ENCODE peak calls at places on chromosome 10, in six cellular contexts. One of them, this sample, is unnamed.

GRCh38 chr10:86968271-86968993 is at the start of gene ADIRF:
- DNase-seq in IMR-90: no peak
- DNase-seq in OCI-LY7: no peak
- DNase-seq in neural progenitor cell: no peak
- DNase-seq in A549: no peak
- DNase-seq in breast epithelium: no peak
- DNase-seq in this sample: peak

GRCh38 chr10:84237199-84238051 is 3.9 kb downstream of the LRIT1 start:
- DNase-seq in IMR-90: no peak
- DNase-seq in OCI-LY7: no peak
- DNase-seq in neural progenitor cell: peak
- DNase-seq in A549: no peak
- DNase-seq in breast epithelium: no peak
- DNase-seq in this sample: no peak

GRCh38 chr10:79320785-79321493 is 26.3 kb upstream of the PPIF start:
- DNase-seq in IMR-90: peak
- DNase-seq in OCI-LY7: no peak
- DNase-seq in neural progenitor cell: no peak
- DNase-seq in A549: peak
- DNase-seq in breast epithelium: no peak
- DNase-seq in this sample: no peak

GRCh38 chr10:129707406-129708388 is 240.7 kb downstream of the MGMT start:
- DNase-seq in IMR-90: peak
- DNase-seq in OCI-LY7: no peak
- DNase-seq in neural progenitor cell: no peak
- DNase-seq in A549: no peak
- DNase-seq in breast epithelium: no peak
- DNase-seq in this sample: peak

GRCh38 chr10:37784678-37785077 is 72.7 kb downstream of the ZNF248 start:
- DNase-seq in IMR-90: no peak
- DNase-seq in OCI-LY7: no peak
- DNase-seq in neural progenitor cell: no peak
- DNase-seq in A549: no peak
- DNase-seq in breast epithelium: no peak
- DNase-seq in this sample: no peak

GRCh38 chr10:122454603-122455080 is at the start of gene ARMS2:
- DNase-seq in IMR-90: no peak
- DNase-seq in OCI-LY7: no peak
- DNase-seq in neural progenitor cell: no peak
- DNase-seq in A549: no peak
- DNase-seq in breast epithelium: no peak
- DNase-seq in this sample: no peak

GRCh38 chr10:35347088-35347487 is 10.8 kb downstream of the CCNY start:
- DNase-seq in IMR-90: no peak
- DNase-seq in OCI-LY7: no peak
- DNase-seq in neural progenitor cell: no peak
- DNase-seq in A549: no peak
- DNase-seq in breast epithelium: no peak
- DNase-seq in this sample: no peak

GRCh38 chr10:101291254-101292193 is 62.3 kb upstream of the LBX1 start:
- DNase-seq in IMR-90: peak
- DNase-seq in OCI-LY7: peak
- DNase-seq in neural progenitor cell: peak
- DNase-seq in A549: peak
- DNase-seq in breast epithelium: peak
- DNase-seq in this sample: no peak

GRCh38 chr10:3766046-3766761 is 18.8 kb downstream of the KLF6 start:
- DNase-seq in IMR-90: peak
- DNase-seq in OCI-LY7: no peak
- DNase-seq in neural progenitor cell: no peak
- DNase-seq in A549: no peak
- DNase-seq in breast epithelium: no peak
- DNase-seq in this sample: no peak

GRCh38 chr10:88687853-88688467 is 18.1 kb upstream of the LIPK start:
- DNase-seq in IMR-90: peak
- DNase-seq in OCI-LY7: peak
- DNase-seq in neural progenitor cell: peak
- DNase-seq in A549: peak
- DNase-seq in breast epithelium: no peak
- DNase-seq in this sample: no peak

GRCh38 chr10:58479016-58479415 is 33.7 kb upstream of the BICC1 start:
- DNase-seq in IMR-90: no peak
- DNase-seq in OCI-LY7: no peak
- DNase-seq in neural progenitor cell: no peak
- DNase-seq in A549: no peak
- DNase-seq in breast epithelium: no peak
- DNase-seq in this sample: no peak

GRCh38 chr10:58477122-58477521 is 35.5 kb upstream of the BICC1 start:
- DNase-seq in IMR-90: peak
- DNase-seq in OCI-LY7: no peak
- DNase-seq in neural progenitor cell: peak
- DNase-seq in A549: no peak
- DNase-seq in breast epithelium: no peak
- DNase-seq in this sample: no peak

GRCh38 chr10:58475322-58476277 is 37.1 kb upstream of the BICC1 start:
- DNase-seq in IMR-90: peak
- DNase-seq in OCI-LY7: no peak
- DNase-seq in neural progenitor cell: no peak
- DNase-seq in A549: no peak
- DNase-seq in breast epithelium: no peak
- DNase-seq in this sample: no peak

GRCh38 chr10:58480321-58480720 is 32.4 kb upstream of the BICC1 start:
- DNase-seq in IMR-90: no peak
- DNase-seq in OCI-LY7: no peak
- DNase-seq in neural progenitor cell: no peak
- DNase-seq in A549: no peak
- DNase-seq in breast epithelium: no peak
- DNase-seq in this sample: no peak

DNA sequence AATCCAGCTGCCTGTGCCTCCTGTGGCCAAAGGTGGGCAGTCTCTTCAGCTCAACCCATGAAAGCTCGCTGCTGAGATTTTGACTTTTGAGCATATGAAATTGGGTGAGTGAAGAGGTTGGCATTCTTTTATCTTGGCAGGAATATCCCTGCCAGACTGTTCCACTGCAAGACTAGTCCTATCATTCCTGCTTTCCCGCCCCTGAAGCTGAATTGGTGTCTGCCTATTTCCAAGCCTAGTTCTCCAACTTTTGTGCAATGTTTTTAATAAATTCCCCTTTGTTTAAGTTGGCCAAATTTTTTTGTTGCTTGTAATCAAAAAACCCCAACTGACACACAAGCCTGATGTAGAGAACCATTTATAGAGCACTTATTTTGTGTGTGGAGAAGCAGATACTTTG is 34.8 kb upstream of the BICC1 start:
- DNase-seq in IMR-90: peak
- DNase-seq in OCI-LY7: no peak
- DNase-seq in neural progenitor cell: no peak
- DNase-seq in A549: no peak
- DNase-seq in breast epithelium: no peak
- DNase-seq in this sample: no peak
- TF ChIP-seq CTCF in IMR-90: no peak
- TF ChIP-seq CTCF in OCI-LY7: no peak
- TF ChIP-seq CTCF in neural progenitor cell: peak
- TF ChIP-seq CTCF in A549: no peak
- TF ChIP-seq CTCF in breast epithelium: no peak
- TF ChIP-seq CTCF in this sample: no peak

GRCh38 chr10:132662186-132662920 is 123.6 kb downstream of the NKX6-2 start:
- DNase-seq in IMR-90: peak
- DNase-seq in OCI-LY7: no peak
- DNase-seq in neural progenitor cell: no peak
- DNase-seq in A549: no peak
- DNase-seq in breast epithelium: no peak
- DNase-seq in this sample: no peak

GRCh38 chr10:132663666-132664365 is 122.1 kb downstream of the NKX6-2 start:
- DNase-seq in IMR-90: no peak
- DNase-seq in OCI-LY7: no peak
- DNase-seq in neural progenitor cell: no peak
- DNase-seq in A549: no peak
- DNase-seq in breast epithelium: no peak
- DNase-seq in this sample: no peak

GRCh38 chr10:132665946-132666732 is 119.8 kb downstream of the NKX6-2 start:
- DNase-seq in IMR-90: peak
- DNase-seq in OCI-LY7: no peak
- DNase-seq in neural progenitor cell: no peak
- DNase-seq in A549: peak
- DNase-seq in breast epithelium: no peak
- DNase-seq in this sample: no peak

GRCh38 chr10:132664883-132665282 is 121.1 kb downstream of the NKX6-2 start:
- DNase-seq in IMR-90: no peak
- DNase-seq in OCI-LY7: no peak
- DNase-seq in neural progenitor cell: no peak
- DNase-seq in A549: no peak
- DNase-seq in breast epithelium: no peak
- DNase-seq in this sample: no peak

GRCh38 chr10:132664407-132664806 is 121.5 kb downstream of the NKX6-2 start:
- DNase-seq in IMR-90: no peak
- DNase-seq in OCI-LY7: no peak
- DNase-seq in neural progenitor cell: no peak
- DNase-seq in A549: no peak
- DNase-seq in breast epithelium: no peak
- DNase-seq in this sample: no peak
- H3K4me3 ChIP-seq in IMR-90: no peak
- H3K4me3 ChIP-seq in OCI-LY7: no peak
- H3K4me3 ChIP-seq in neural progenitor cell: no peak
- H3K4me3 ChIP-seq in A549: no peak
- H3K4me3 ChIP-seq in breast epithelium: no peak
- H3K4me3 ChIP-seq in this sample: no peak

DNA sequence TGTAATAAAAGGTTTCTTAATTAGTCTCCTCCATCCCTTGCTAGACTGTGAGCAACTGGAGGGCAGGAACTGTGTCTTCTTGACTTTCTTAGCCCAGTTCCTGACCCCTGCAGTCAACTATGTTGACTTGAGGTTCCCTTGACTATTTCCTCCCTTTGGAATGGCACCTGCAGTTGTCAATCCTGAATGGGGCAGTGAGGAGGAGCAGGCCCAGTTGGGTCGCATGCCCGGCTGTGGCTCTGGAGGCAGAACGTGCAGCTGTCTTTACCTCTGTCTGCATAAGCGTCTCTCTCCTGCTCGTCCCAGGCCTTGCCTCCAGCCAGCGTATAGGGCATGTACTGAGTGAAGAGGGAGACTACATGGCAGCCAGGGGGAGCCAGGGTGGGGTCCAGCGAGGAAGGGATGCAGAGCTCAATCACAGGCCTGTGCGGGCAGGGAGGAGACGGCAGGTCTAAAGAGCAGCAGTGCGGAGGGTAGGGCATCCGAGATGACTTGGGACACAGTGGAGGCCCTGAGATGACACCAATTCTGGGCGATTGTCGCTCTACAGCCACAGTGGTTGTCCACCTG is 26.8 kb downstream of the PYROXD2 start:
- DNase-seq in IMR-90: no peak
- DNase-seq in OCI-LY7: no peak
- DNase-seq in neural progenitor cell: peak
- DNase-seq in A549: no peak
- DNase-seq in breast epithelium: no peak
- DNase-seq in this sample: no peak
- TF ChIP-seq CTCF in IMR-90: no peak
- TF ChIP-seq CTCF in OCI-LY7: no peak
- TF ChIP-seq CTCF in neural progenitor cell: peak
- TF ChIP-seq CTCF in A549: no peak
- TF ChIP-seq CTCF in breast epithelium: no peak
- TF ChIP-seq CTCF in this sample: no peak

GRCh38 chr10:49257159-49257558 is 41.8 kb upstream of the C10orf71 start:
- DNase-seq in IMR-90: no peak
- DNase-seq in OCI-LY7: peak
- DNase-seq in neural progenitor cell: no peak
- DNase-seq in A549: no peak
- DNase-seq in breast epithelium: no peak
- DNase-seq in this sample: no peak
- H3K4me3 ChIP-seq in IMR-90: no peak
- H3K4me3 ChIP-seq in OCI-LY7: no peak
- H3K4me3 ChIP-seq in neural progenitor cell: no peak
- H3K4me3 ChIP-seq in A549: no peak
- H3K4me3 ChIP-seq in breast epithelium: no peak
- H3K4me3 ChIP-seq in this sample: no peak

GRCh38 chr10:66844176-66844947 is 81.5 kb upstream of the LRRTM3 start:
- DNase-seq in IMR-90: no peak
- DNase-seq in OCI-LY7: no peak
- DNase-seq in neural progenitor cell: no peak
- DNase-seq in A549: no peak
- DNase-seq in breast epithelium: no peak
- DNase-seq in this sample: no peak
- TF ChIP-seq CTCF in IMR-90: peak
- TF ChIP-seq CTCF in OCI-LY7: no peak
- TF ChIP-seq CTCF in neural progenitor cell: peak
- TF ChIP-seq CTCF in A549: no peak
- TF ChIP-seq CTCF in breast epithelium: no peak
- TF ChIP-seq CTCF in this sample: no peak